ENCODE peak calls at places on chromosomes 13 and 19, in six cellular contexts. K is GM20000, X is hippocampal formation, U is uterus, Y is upper lobe of right lung, J is WTC11. A is an unnamed sample.

GRCh38 chr19:55472463-55472862 is 4.0 kb upstream of the ZNF628 start:
- DNase-seq in K (no peak), X (no peak), U (no peak), Y (no peak), J (no peak), A (peak)

GRCh38 chr19:13181747-13182388 is 31.7 kb downstream of the IER2 start:
- DNase-seq in K (peak), X (peak), U (peak), Y (peak), J (no peak), A (no peak)

GRCh38 chr19:56155124-56155687 is 14.1 kb downstream of the ZNF444 start:
- DNase-seq in K (no peak), X (no peak), U (no peak), Y (no peak), J (peak), A (no peak)

GRCh38 chr13:73832203-73832602 is 302.0 kb downstream of the KLF12 start:
- DNase-seq in K (no peak), X (no peak), U (no peak), Y (no peak), J (no peak), A (no peak)

GRCh38 chr13:49499889-49500660 is 4.3 kb downstream of the PHF11 start:
- DNase-seq in K (peak), X (no peak), U (no peak), Y (no peak), J (no peak), A (no peak)

GRCh38 chr19:50556236-50557008 is 11.8 kb downstream of the LRRC4B start:
- DNase-seq in K (peak), X (peak), U (peak), Y (peak), J (peak), A (peak)

GRCh38 chr19:44653977-44654784 is 10.5 kb downstream of the PVR start:
- DNase-seq in K (peak), X (peak), U (peak), Y (peak), J (peak), A (peak)

GRCh38 chr19:40443930-40444180 is 280 bp downstream of the SERTAD3 start:
- DNase-seq in K (no peak), X (no peak), U (no peak), Y (no peak), J (no peak), A (no peak)

GRCh38 chr13:32883501-32883900 is 132.7 kb upstream of the KL start:
- DNase-seq in K (no peak), X (no peak), U (no peak), Y (no peak), J (no peak), A (no peak)

GRCh38 chr13:51714663-51715168 is 89.2 kb downstream of the DHRS12 start:
- DNase-seq in K (peak), X (no peak), U (no peak), Y (no peak), J (no peak), A (no peak)